ENCODE peak calls at places on chromosomes 11 and 22, in nine cellular contexts. E is GM23338, I is stomach, A is fibroblast of the aortic adventitia, W is type B pancreatic cell, G is body of pancreas, C is thyroid gland, N is mesothelial cell of epicardium, J is spleen. S is an unnamed sample.

GRCh38 chr22:44807915-44808690 is 55.7 kb downstream of the ARHGAP8 start:
- DNase-seq in E (peak; percentile 78), I (no peak), A (no peak), W (no peak), G (no peak), C (no peak), N (no peak), J (no peak), S (no peak)

GRCh38 chr22:39170825-39171622 is 18.5 kb upstream of the CBX7 start:
- DNase-seq in E (peak; percentile 91), I (peak; percentile 88), A (peak; percentile 71), W (peak; percentile 91), G (peak; percentile 87), C (peak; percentile 75), N (peak; percentile 95), J (peak; percentile 97), S (peak; percentile 85)

GRCh38 chr22:42379961-42380537 is 52.2 kb downstream of the NFAM1 start:
- DNase-seq in E (no peak), I (no peak), A (no peak), W (no peak), G (no peak), C (no peak), N (no peak), J (no peak), S (no peak)

GRCh38 chr22:27879923-27880322 is 39.1 kb downstream of the PITPNB start:
- DNase-seq in E (peak; percentile 79), I (no peak), A (peak; percentile 58), W (no peak), G (no peak), C (no peak), N (no peak), J (no peak), S (no peak)

GRCh38 chr11:70145025-70145529 is 58.0 kb upstream of the FADD start:
- DNase-seq in E (no peak), I (no peak), A (no peak), W (no peak), G (no peak), C (no peak), N (no peak), J (no peak), S (no peak)

GRCh38 chr11:134476435-134477021 is 64.5 kb upstream of the B3GAT1 start:
- DNase-seq in E (peak; percentile 88), I (no peak), A (no peak), W (peak; percentile 71), G (no peak), C (peak; percentile 52), N (peak; percentile 73), J (no peak), S (no peak)

GRCh38 chr11:31804439-31805036 is 6.6 kb downstream of the PAX6 start:
- DNase-seq in E (peak; percentile 65), I (no peak), A (no peak), W (peak; percentile 62), G (no peak), C (no peak), N (peak; percentile 44), J (peak; percentile 63), S (no peak)

GRCh38 chr22:46803031-46803880 is 40.8 kb downstream of the TBC1D22A start:
- DNase-seq in E (peak; percentile 83), I (peak; percentile 72), A (peak; percentile 24), W (peak; percentile 65), G (peak; percentile 64), C (peak; percentile 56), N (peak; percentile 64), J (peak; percentile 93), S (peak; percentile 65)

GRCh38 chr22:36156515-36157419 is 3.8 kb downstream of the APOL3 start:
- DNase-seq in E (peak; percentile 72), I (peak; percentile 68), A (peak; percentile 86), W (no peak), G (peak; percentile 60), C (peak; percentile 74), N (peak; percentile 45), J (peak; percentile 84), S (no peak)

GRCh38 chr11:85766801-85767200 is 44.1 kb downstream of the SYTL2 start:
- DNase-seq in E (no peak), I (no peak), A (no peak), W (no peak), G (no peak), C (no peak), N (no peak), J (no peak), S (no peak)

GRCh38 chr11:41996558-41996957 is 537.1 kb upstream of the LRRC4C start:
- DNase-seq in E (no peak), I (no peak), A (no peak), W (no peak), G (no peak), C (no peak), N (no peak), J (no peak), S (no peak)

GRCh38 chr22:24952837-24953293 is 349 bp downstream of the KIAA1671 start:
- DNase-seq in E (peak; percentile 88), I (peak; percentile 61), A (peak; percentile 61), W (peak; percentile 71), G (peak; percentile 74), C (peak; percentile 69), N (no peak), J (peak; percentile 78), S (no peak)

GRCh38 chr22:24523873-24524272 is 28.7 kb downstream of the UPB1 start:
- DNase-seq in E (no peak), I (peak; percentile 32), A (peak; percentile 87), W (no peak), G (no peak), C (no peak), N (no peak), J (no peak), S (no peak)

GRCh38 chr11:109423114-109423859 is 1.3 kb downstream of the C11orf87 start:
- DNase-seq in E (peak; percentile 52), I (no peak), A (peak; percentile 45), W (no peak), G (peak; percentile 5), C (no peak), N (peak; percentile 42), J (no peak), S (no peak)

GRCh38 chr11:62143727-62144126 is 19.9 kb downstream of the INCENP start:
- DNase-seq in E (no peak), I (peak; percentile 13), A (no peak), W (peak; percentile 59), G (no peak), C (no peak), N (no peak), J (peak; percentile 41), S (no peak)
- TF ChIP-seq CTCF in E (no peak), I (no peak), A (no peak), W (no peak), G (no peak), C (no peak), N (no peak), J (no peak), S (no peak)

DNA sequence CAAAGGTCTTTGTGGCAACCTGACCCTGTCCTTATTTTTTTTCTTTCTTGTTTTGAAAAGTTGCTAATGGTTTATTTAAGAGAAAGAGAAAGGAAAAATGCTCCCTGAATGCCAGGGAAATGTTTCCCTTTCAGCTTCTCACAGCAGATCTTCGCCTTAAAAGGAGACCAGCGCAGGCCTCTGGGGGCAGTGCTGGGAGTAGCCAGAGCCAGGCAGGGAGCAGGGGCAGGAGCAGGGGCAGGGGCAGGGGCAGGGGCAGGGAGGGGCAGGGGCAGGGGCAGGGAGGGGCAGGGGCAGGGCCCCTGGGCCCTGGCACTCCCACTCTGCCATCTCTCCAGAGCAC is 5.1 kb downstream of the MOB2 start:
- DNase-seq in E (no peak), I (no peak), A (no peak), W (no peak), G (no peak), C (no peak), N (no peak), J (no peak), S (no peak)
- TF ChIP-seq CTCF in E (no peak), I (no peak), A (no peak), W (no peak), G (no peak), C (no peak), N (no peak), J (no peak), S (no peak)

GRCh38 chr22:32950366-32950765 is 107.8 kb downstream of the SYN3 start:
- DNase-seq in E (no peak), I (no peak), A (no peak), W (no peak), G (no peak), C (no peak), N (no peak), J (no peak), S (no peak)

GRCh38 chr22:32947581-32947980 is 110.6 kb downstream of the SYN3 start:
- DNase-seq in E (no peak), I (no peak), A (no peak), W (no peak), G (no peak), C (no peak), N (no peak), J (no peak), S (no peak)

GRCh38 chr22:32951807-32952153 is 106.4 kb downstream of the SYN3 start:
- DNase-seq in E (no peak), I (no peak), A (no peak), W (no peak), G (peak; percentile 16), C (peak; percentile 87), N (no peak), J (peak; percentile 75), S (no peak)

GRCh38 chr22:32949719-32950118 is 108.5 kb downstream of the SYN3 start:
- DNase-seq in E (no peak), I (no peak), A (peak; percentile 3), W (no peak), G (no peak), C (no peak), N (no peak), J (no peak), S (no peak)

GRCh38 chr22:32951081-32951806 is 106.9 kb downstream of the SYN3 start:
- DNase-seq in E (peak; percentile 70), I (no peak), A (no peak), W (no peak), G (no peak), C (peak; percentile 6), N (no peak), J (no peak), S (no peak)
- TF ChIP-seq CTCF in E (peak; percentile 56), I (no peak), A (no peak), W (peak; percentile 50), G (no peak), C (no peak), N (no peak), J (no peak), S (no peak)

GRCh38 chr22:20442485-20443284 is 5.1 kb upstream of the SCARF2 start:
- DNase-seq in E (no peak), I (no peak), A (no peak), W (no peak), G (no peak), C (no peak), N (no peak), J (peak; percentile 55), S (no peak)
- TF ChIP-seq CTCF in E (no peak), I (no peak), A (no peak), W (no peak), G (no peak), C (no peak), N (no peak), J (no peak), S (no peak)

GRCh38 chr22:37330200-37331033 is 48.1 kb downstream of the CYTH4 start:
- DNase-seq in E (peak; percentile 97), I (peak; percentile 43), A (peak; percentile 61), W (no peak), G (peak; percentile 76), C (peak; percentile 39), N (peak; percentile 66), J (no peak), S (no peak)
- TF ChIP-seq CTCF in E (peak; percentile 49), I (no peak), A (no peak), W (peak; percentile 42), G (no peak), C (no peak), N (no peak), J (no peak), S (no peak)

S was measured in activated B cell treated with CpG ODN at 0.5 μM for 24 hours.